ENCODE peak calls at places on chromosomes 5 and 9, in seven cellular contexts. F is cardiac muscle cell; E is GM03348; K is activated T-cell treated with anti-CD3 and anti-CD28 coated beads for 1 hour; M is stimulated activated CD8-positive, alpha-beta memory T cell treated with anti-CD3 and anti-CD28 coated beads, Interleukin-15, amount 100 ng/mL, for 24 hours; C is activated gamma-delta T cell; W is CD8-positive, alpha-beta T cell. T is an unnamed sample.

GRCh38 chr5:132267931-132268501 is 10.5 kb downstream of the PDLIM4 start:
- DNase-seq in K (no peak), W (no peak), C (no peak), E (no peak), F (no peak), M (no peak), T (no peak)

GRCh38 chr5:124580925-124581821 is 165.3 kb downstream of the ZNF608 start:
- DNase-seq in C (no peak), W (no peak), F (no peak), M (no peak), K (no peak), E (no peak), T (peak)

GRCh38 chr5:72522607-72523006 is 15.4 kb upstream of the ZNF366 start:
- DNase-seq in W (no peak), K (no peak), F (no peak), C (no peak), E (no peak), M (no peak), T (no peak)

GRCh38 chr9:16619341-16619740 is 251.1 kb downstream of the BNC2 start:
- DNase-seq in C (no peak), W (no peak), K (no peak), M (no peak), E (no peak), F (no peak), T (no peak)

GRCh38 chr9:125428060-125428481 is 166.4 kb downstream of the GAPVD1 start:
- DNase-seq in W (no peak), M (no peak), C (no peak), E (peak), F (no peak), K (no peak), T (no peak)

GRCh38 chr5:171188016-171188415 is 121.0 kb upstream of the TLX3 start:
- DNase-seq in E (no peak), C (no peak), W (no peak), F (no peak), K (no peak), M (no peak), T (no peak)

GRCh38 chr9:78806492-78807160 is 509.7 kb downstream of the PSAT1 start:
- DNase-seq in W (no peak), K (no peak), F (no peak), M (no peak), C (no peak), E (no peak), T (no peak)

GRCh38 chr9:105833271-105833975 is 139.1 kb downstream of the TMEM38B start:
- DNase-seq in W (no peak), M (no peak), F (no peak), E (no peak), K (no peak), C (no peak), T (no peak)

GRCh38 chr5:2201832-2202231 is 319.1 kb upstream of the IRX4 start:
- DNase-seq in F (no peak), K (no peak), C (no peak), E (no peak), W (no peak), M (no peak), T (no peak)

GRCh38 chr5:28014779-28015178 is 976.4 kb upstream of the CDH9 start:
- DNase-seq in E (no peak), C (no peak), W (no peak), M (no peak), F (peak), K (no peak), T (no peak)

GRCh38 chr5:151110122-151110681 is 29.4 kb upstream of the TNIP1 start:
- DNase-seq in F (no peak), K (no peak), E (no peak), W (no peak), C (no peak), M (no peak), T (no peak)